ENCODE peak calls at places on chromosomes 7 and 10, in ten cellular contexts. One of them, this sample, is unnamed.

GRCh38 chr7:91465595-91466061 is 201.4 kb downstream of the FZD1 start:
- DNase-seq in prostate gland: no peak
- DNase-seq in stomach: no peak
- DNase-seq in HCT116: no peak
- DNase-seq in HepG2: no peak
- DNase-seq in transverse colon: no peak
- DNase-seq in sigmoid colon: no peak
- DNase-seq in Panc1: no peak
- DNase-seq in GM12891: no peak
- DNase-seq in GM12878: no peak
- DNase-seq in this sample: no peak

GRCh38 chr7:463362-464176 is 56.1 kb downstream of the PDGFA start:
- DNase-seq in HepG2: no peak
- DNase-seq in stomach: no peak
- DNase-seq in Panc1: no peak
- DNase-seq in HCT116: no peak
- DNase-seq in GM12878: no peak
- DNase-seq in prostate gland: no peak
- DNase-seq in sigmoid colon: peak; percentile 57
- DNase-seq in GM12891: no peak
- DNase-seq in transverse colon: no peak
- DNase-seq in this sample: no peak

GRCh38 chr10:115950320-115950719 is 322.7 kb downstream of the GFRA1 start:
- DNase-seq in Panc1: no peak
- DNase-seq in HepG2: no peak
- DNase-seq in GM12891: no peak
- DNase-seq in prostate gland: no peak
- DNase-seq in stomach: no peak
- DNase-seq in transverse colon: no peak
- DNase-seq in GM12878: no peak
- DNase-seq in sigmoid colon: no peak
- DNase-seq in HCT116: no peak
- DNase-seq in this sample: no peak

GRCh38 chr7:18900801-18901200 is 216.6 kb downstream of the TWIST1 start:
- DNase-seq in transverse colon: no peak
- DNase-seq in HepG2: no peak
- DNase-seq in Panc1: no peak
- DNase-seq in GM12878: no peak
- DNase-seq in sigmoid colon: no peak
- DNase-seq in HCT116: no peak
- DNase-seq in GM12891: no peak
- DNase-seq in prostate gland: no peak
- DNase-seq in stomach: no peak
- DNase-seq in this sample: no peak

GRCh38 chr7:138092486-138093028 is 16.3 kb downstream of the AKR1D1 start:
- DNase-seq in GM12878: no peak
- DNase-seq in prostate gland: no peak
- DNase-seq in stomach: no peak
- DNase-seq in sigmoid colon: no peak
- DNase-seq in transverse colon: no peak
- DNase-seq in HepG2: no peak
- DNase-seq in GM12891: no peak
- DNase-seq in HCT116: no peak
- DNase-seq in Panc1: no peak
- DNase-seq in this sample: no peak

GRCh38 chr10:6363516-6363915 is 160.8 kb downstream of the PFKFB3 start:
- DNase-seq in GM12878: no peak
- DNase-seq in Panc1: no peak
- DNase-seq in HepG2: no peak
- DNase-seq in stomach: no peak
- DNase-seq in prostate gland: no peak
- DNase-seq in sigmoid colon: no peak
- DNase-seq in HCT116: no peak
- DNase-seq in transverse colon: no peak
- DNase-seq in GM12891: no peak
- DNase-seq in this sample: no peak

GRCh38 chr7:129781128-129781855 is 169.8 kb downstream of the NRF1 start:
- DNase-seq in prostate gland: no peak
- DNase-seq in HCT116: peak; percentile 7
- DNase-seq in transverse colon: no peak
- DNase-seq in stomach: no peak
- DNase-seq in Panc1: no peak
- DNase-seq in GM12891: no peak
- DNase-seq in GM12878: no peak
- DNase-seq in sigmoid colon: no peak
- DNase-seq in HepG2: no peak
- DNase-seq in this sample: no peak

GRCh38 chr7:118327179-118327578 is 102.7 kb downstream of the ANKRD7 start:
- DNase-seq in sigmoid colon: no peak
- DNase-seq in stomach: no peak
- DNase-seq in transverse colon: no peak
- DNase-seq in HCT116: no peak
- DNase-seq in prostate gland: no peak
- DNase-seq in GM12891: no peak
- DNase-seq in Panc1: no peak
- DNase-seq in GM12878: no peak
- DNase-seq in HepG2: no peak
- DNase-seq in this sample: no peak

GRCh38 chr10:132107947-132108877 is 42.5 kb downstream of the JAKMIP3 start:
- DNase-seq in prostate gland: no peak
- DNase-seq in GM12878: no peak
- DNase-seq in Panc1: no peak
- DNase-seq in sigmoid colon: peak; percentile 51
- DNase-seq in GM12891: no peak
- DNase-seq in HepG2: no peak
- DNase-seq in transverse colon: no peak
- DNase-seq in HCT116: no peak
- DNase-seq in stomach: peak; percentile 16
- DNase-seq in this sample: no peak

DNA sequence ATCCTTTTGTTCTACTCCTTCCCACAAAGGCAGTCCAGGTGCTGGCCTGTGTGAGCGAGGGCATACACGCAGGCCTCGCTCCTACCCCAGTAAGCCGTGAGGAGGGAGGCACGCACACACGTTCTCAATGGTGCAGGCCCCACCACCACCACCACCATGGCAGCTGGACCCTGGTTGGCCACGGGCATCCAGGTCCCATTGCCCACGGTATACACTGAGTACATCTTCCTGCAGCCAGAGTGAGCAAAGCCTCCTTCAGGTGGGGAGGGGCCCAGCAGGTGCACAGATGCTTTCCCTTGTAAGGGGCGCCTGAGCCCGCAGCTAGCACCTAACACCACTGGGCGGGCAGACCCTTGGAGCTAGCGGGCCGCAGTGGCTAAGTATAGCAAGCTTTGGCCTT is 373.3 kb upstream of the MKI67 start:
- DNase-seq in Panc1: no peak
- DNase-seq in GM12891: no peak
- DNase-seq in prostate gland: no peak
- DNase-seq in HepG2: no peak
- DNase-seq in GM12878: no peak
- DNase-seq in transverse colon: no peak
- DNase-seq in stomach: no peak
- DNase-seq in HCT116: no peak
- DNase-seq in sigmoid colon: no peak
- DNase-seq in this sample: no peak
- TF ChIP-seq POLR2AphosphoS5 in Panc1: no peak
- TF ChIP-seq POLR2AphosphoS5 in GM12891: no peak
- TF ChIP-seq POLR2AphosphoS5 in prostate gland: no peak
- TF ChIP-seq POLR2AphosphoS5 in HepG2: no peak
- TF ChIP-seq POLR2AphosphoS5 in GM12878: no peak
- TF ChIP-seq POLR2AphosphoS5 in transverse colon: no peak
- TF ChIP-seq POLR2AphosphoS5 in stomach: no peak
- TF ChIP-seq POLR2AphosphoS5 in HCT116: no peak
- TF ChIP-seq POLR2AphosphoS5 in sigmoid colon: no peak
- TF ChIP-seq POLR2AphosphoS5 in this sample: no peak

GRCh38 chr7:67659066-67659465 is 662.4 kb downstream of the TYW1 start:
- DNase-seq in HepG2: no peak
- DNase-seq in sigmoid colon: no peak
- DNase-seq in stomach: no peak
- DNase-seq in GM12878: no peak
- DNase-seq in GM12891: no peak
- DNase-seq in transverse colon: no peak
- DNase-seq in HCT116: no peak
- DNase-seq in prostate gland: no peak
- DNase-seq in Panc1: no peak
- DNase-seq in this sample: no peak

GRCh38 chr7:67662804-67663203 is 666.2 kb downstream of the TYW1 start:
- DNase-seq in stomach: no peak
- DNase-seq in GM12878: no peak
- DNase-seq in HCT116: no peak
- DNase-seq in HepG2: no peak
- DNase-seq in Panc1: no peak
- DNase-seq in sigmoid colon: no peak
- DNase-seq in prostate gland: no peak
- DNase-seq in GM12891: no peak
- DNase-seq in transverse colon: no peak
- DNase-seq in this sample: no peak

GRCh38 chr7:67663644-67664043 is 667.0 kb downstream of the TYW1 start:
- DNase-seq in HepG2: no peak
- DNase-seq in prostate gland: no peak
- DNase-seq in transverse colon: no peak
- DNase-seq in stomach: no peak
- DNase-seq in Panc1: no peak
- DNase-seq in GM12878: no peak
- DNase-seq in sigmoid colon: no peak
- DNase-seq in HCT116: no peak
- DNase-seq in GM12891: no peak
- DNase-seq in this sample: no peak
- TF ChIP-seq POLR2AphosphoS5 in HepG2: no peak
- TF ChIP-seq POLR2AphosphoS5 in prostate gland: no peak
- TF ChIP-seq POLR2AphosphoS5 in transverse colon: no peak
- TF ChIP-seq POLR2AphosphoS5 in stomach: no peak
- TF ChIP-seq POLR2AphosphoS5 in Panc1: no peak
- TF ChIP-seq POLR2AphosphoS5 in GM12878: no peak
- TF ChIP-seq POLR2AphosphoS5 in sigmoid colon: no peak
- TF ChIP-seq POLR2AphosphoS5 in HCT116: no peak
- TF ChIP-seq POLR2AphosphoS5 in GM12891: no peak
- TF ChIP-seq POLR2AphosphoS5 in this sample: no peak

GRCh38 chr10:30583778-30584415 is 45.7 kb downstream of the LYZL2 start:
- DNase-seq in HepG2: peak; percentile 84
- DNase-seq in GM12878: peak; percentile 61
- DNase-seq in HCT116: peak; percentile 57
- DNase-seq in Panc1: no peak
- DNase-seq in transverse colon: peak; percentile 79
- DNase-seq in GM12891: no peak
- DNase-seq in prostate gland: peak; percentile 86
- DNase-seq in stomach: peak; percentile 80
- DNase-seq in sigmoid colon: peak; percentile 86
- DNase-seq in this sample: no peak
- TF ChIP-seq POLR2AphosphoS5 in HepG2: no peak
- TF ChIP-seq POLR2AphosphoS5 in GM12878: no peak
- TF ChIP-seq POLR2AphosphoS5 in HCT116: no peak
- TF ChIP-seq POLR2AphosphoS5 in Panc1: no peak
- TF ChIP-seq POLR2AphosphoS5 in transverse colon: peak; percentile 40
- TF ChIP-seq POLR2AphosphoS5 in GM12891: no peak
- TF ChIP-seq POLR2AphosphoS5 in prostate gland: peak; percentile 84
- TF ChIP-seq POLR2AphosphoS5 in stomach: no peak
- TF ChIP-seq POLR2AphosphoS5 in sigmoid colon: no peak
- TF ChIP-seq POLR2AphosphoS5 in this sample: no peak

GRCh38 chr10:124016795-124017375 is 76.5 kb downstream of the CHST15 start:
- DNase-seq in Panc1: no peak
- DNase-seq in sigmoid colon: no peak
- DNase-seq in prostate gland: no peak
- DNase-seq in transverse colon: no peak
- DNase-seq in HCT116: no peak
- DNase-seq in GM12878: no peak
- DNase-seq in GM12891: no peak
- DNase-seq in HepG2: no peak
- DNase-seq in stomach: no peak
- DNase-seq in this sample: no peak
- TF ChIP-seq POLR2AphosphoS5 in Panc1: no peak
- TF ChIP-seq POLR2AphosphoS5 in sigmoid colon: no peak
- TF ChIP-seq POLR2AphosphoS5 in prostate gland: no peak
- TF ChIP-seq POLR2AphosphoS5 in transverse colon: no peak
- TF ChIP-seq POLR2AphosphoS5 in HCT116: no peak
- TF ChIP-seq POLR2AphosphoS5 in GM12878: no peak
- TF ChIP-seq POLR2AphosphoS5 in GM12891: no peak
- TF ChIP-seq POLR2AphosphoS5 in HepG2: no peak
- TF ChIP-seq POLR2AphosphoS5 in stomach: no peak
- TF ChIP-seq POLR2AphosphoS5 in this sample: no peak

GRCh38 chr10:3780766-3781457 is 4.1 kb downstream of the KLF6 start:
- DNase-seq in GM12878: no peak
- DNase-seq in prostate gland: no peak
- DNase-seq in HCT116: no peak
- DNase-seq in HepG2: no peak
- DNase-seq in stomach: no peak
- DNase-seq in transverse colon: no peak
- DNase-seq in Panc1: no peak
- DNase-seq in sigmoid colon: peak; percentile 64
- DNase-seq in GM12891: no peak
- DNase-seq in this sample: no peak

GRCh38 chr10:3778708-3779108 is 6.3 kb downstream of the KLF6 start:
- DNase-seq in GM12891: no peak
- DNase-seq in GM12878: no peak
- DNase-seq in Panc1: no peak
- DNase-seq in HepG2: no peak
- DNase-seq in HCT116: no peak
- DNase-seq in prostate gland: no peak
- DNase-seq in sigmoid colon: no peak
- DNase-seq in transverse colon: no peak
- DNase-seq in stomach: no peak
- DNase-seq in this sample: no peak

GRCh38 chr10:3781458-3782098 is 3.4 kb downstream of the KLF6 start:
- DNase-seq in Panc1: no peak
- DNase-seq in HCT116: no peak
- DNase-seq in sigmoid colon: peak; percentile 81
- DNase-seq in prostate gland: no peak
- DNase-seq in stomach: peak; percentile 59
- DNase-seq in GM12878: no peak
- DNase-seq in HepG2: no peak
- DNase-seq in GM12891: no peak
- DNase-seq in transverse colon: peak; percentile 68
- DNase-seq in this sample: no peak

GRCh38 chr10:3779146-3779707 is 5.8 kb downstream of the KLF6 start:
- DNase-seq in GM12878: no peak
- DNase-seq in transverse colon: peak; percentile 26
- DNase-seq in stomach: no peak
- DNase-seq in HCT116: no peak
- DNase-seq in prostate gland: no peak
- DNase-seq in Panc1: no peak
- DNase-seq in sigmoid colon: no peak
- DNase-seq in GM12891: no peak
- DNase-seq in HepG2: no peak
- DNase-seq in this sample: no peak

GRCh38 chr10:3780056-3780765 is 4.8 kb downstream of the KLF6 start:
- DNase-seq in Panc1: no peak
- DNase-seq in sigmoid colon: no peak
- DNase-seq in HepG2: no peak
- DNase-seq in GM12891: no peak
- DNase-seq in stomach: no peak
- DNase-seq in HCT116: no peak
- DNase-seq in GM12878: no peak
- DNase-seq in prostate gland: no peak
- DNase-seq in transverse colon: no peak
- DNase-seq in this sample: no peak
- TF ChIP-seq POLR2AphosphoS5 in Panc1: peak; percentile 70
- TF ChIP-seq POLR2AphosphoS5 in sigmoid colon: no peak
- TF ChIP-seq POLR2AphosphoS5 in HepG2: no peak
- TF ChIP-seq POLR2AphosphoS5 in GM12891: peak; percentile 66
- TF ChIP-seq POLR2AphosphoS5 in stomach: no peak
- TF ChIP-seq POLR2AphosphoS5 in HCT116: peak; percentile 5
- TF ChIP-seq POLR2AphosphoS5 in GM12878: peak; percentile 62
- TF ChIP-seq POLR2AphosphoS5 in prostate gland: no peak
- TF ChIP-seq POLR2AphosphoS5 in transverse colon: peak; percentile 52
- TF ChIP-seq POLR2AphosphoS5 in this sample: no peak

This sample was measured in HL-60.